ENCODE peak calls at places on chromosome 7, in eight cellular contexts. G is fibroblast of pulmonary artery; M is substantia nigra; N is CD4-positive, alpha-beta T cell; B is MCF 10A; U is amygdala; Z is HT1080; W is NCI-H2081. E is an unnamed sample.

GRCh38 chr7:155384751-155385150 is 73.2 kb upstream of the EN2 start:
- DNase-seq in G (no peak), M (no peak), N (no peak), B (no peak), U (no peak), Z (no peak), W (no peak), E (no peak)

GRCh38 chr7:3210531-3210930 is 90.5 kb upstream of the SDK1 start:
- DNase-seq in G (no peak), M (no peak), N (no peak), B (no peak), U (no peak), Z (no peak), W (no peak), E (no peak)

GRCh38 chr7:146654048-146654447 is 537.4 kb downstream of the CNTNAP2 start:
- DNase-seq in G (no peak), M (no peak), N (no peak), B (no peak), U (no peak), Z (peak), W (peak), E (no peak)

GRCh38 chr7:34928052-34928451 is 109.2 kb downstream of the DPY19L1 start:
- DNase-seq in G (peak), M (peak), N (peak), B (peak), U (peak), Z (peak), W (no peak), E (peak)

GRCh38 chr7:100174582-100174981 is 2.6 kb downstream of the GPC2 start:
- DNase-seq in G (no peak), M (no peak), N (no peak), B (no peak), U (no peak), Z (no peak), W (no peak), E (no peak)

GRCh38 chr7:81081626-81082025 is 162.8 kb upstream of the SEMA3C start:
- DNase-seq in G (peak), M (no peak), N (no peak), B (no peak), U (no peak), Z (no peak), W (no peak), E (no peak)

GRCh38 chr7:1843271-1843861 is 173.3 kb downstream of the ELFN1 start:
- DNase-seq in G (no peak), M (no peak), N (peak), B (no peak), U (no peak), Z (no peak), W (no peak), E (peak)

GRCh38 chr7:137953043-137953691 is 48.7 kb downstream of the CREB3L2 start:
- DNase-seq in G (no peak), M (no peak), N (no peak), B (no peak), U (no peak), Z (peak), W (no peak), E (no peak)

GRCh38 chr7:46032353-46032752 is 111.3 kb upstream of the IGFBP3 start:
- DNase-seq in G (no peak), M (no peak), N (no peak), B (peak), U (no peak), Z (no peak), W (no peak), E (no peak)

GRCh38 chr7:37097983-37098382 is 350.7 kb downstream of the ELMO1 start:
- DNase-seq in G (no peak), M (no peak), N (no peak), B (no peak), U (no peak), Z (no peak), W (no peak), E (no peak)

GRCh38 chr7:35716038-35716803 is 21.3 kb upstream of the HERPUD2 start:
- DNase-seq in G (peak), M (peak), N (no peak), B (no peak), U (peak), Z (no peak), W (no peak), E (no peak)

GRCh38 chr7:111076205-111076604 is 14.7 kb upstream of the LRRN3 start:
- DNase-seq in G (peak), M (no peak), N (no peak), B (peak), U (no peak), Z (peak), W (no peak), E (no peak)

GRCh38 chr7:105699568-105700236 is 118.4 kb upstream of the EFCAB10 start:
- DNase-seq in G (no peak), M (no peak), N (no peak), B (no peak), U (no peak), Z (no peak), W (no peak), E (no peak)

GRCh38 chr7:140810830-140811556 is 113.7 kb downstream of the BRAF start:
- DNase-seq in G (peak), M (peak), N (peak), B (peak), U (peak), Z (peak), W (peak), E (peak)

GRCh38 chr7:133735222-133735621 is 391.9 kb upstream of the LRGUK start:
- DNase-seq in G (no peak), M (no peak), N (no peak), B (no peak), U (no peak), Z (no peak), W (no peak), E (no peak)

GRCh38 chr7:42932861-42933591 is 850 bp downstream of the MRPL32 start:
- DNase-seq in G (peak), M (no peak), N (no peak), B (peak), U (peak), Z (no peak), W (peak), E (no peak)

GRCh38 chr7:139647812-139648616 is 124.5 kb downstream of the CLEC2L start:
- DNase-seq in G (no peak), M (no peak), N (no peak), B (no peak), U (no peak), Z (no peak), W (peak), E (no peak)

GRCh38 chr7:94243312-94243711 is 151.4 kb upstream of the COL1A2 start:
- DNase-seq in G (no peak), M (no peak), N (no peak), B (no peak), U (no peak), Z (no peak), W (no peak), E (no peak)